ENCODE peak calls at places on chromosomes 5 and 9, in seven cellular contexts. R is heart right ventricle, F is K562, E is GM23338, C is body of pancreas, Y is A549, W is IMR-90. S is an unnamed sample.

GRCh38 chr9:4077499-4078102 is 222.3 kb downstream of the GLIS3 start:
- DNase-seq in R (peak; percentile 85), F (peak; percentile 19), E (peak; percentile 86), C (peak; percentile 61), Y (peak; percentile 76), W (peak; percentile 70), S (peak; percentile 53)

GRCh38 chr5:126268697-126269315 is 154.4 kb upstream of the GRAMD2B start:
- DNase-seq in R (no peak), F (no peak), E (no peak), C (no peak), Y (no peak), W (no peak), S (peak; percentile 23)

GRCh38 chr5:59587489-59588337 is 305.8 kb downstream of the PDE4D start:
- DNase-seq in R (peak; percentile 43), F (no peak), E (peak; percentile 88), C (peak; percentile 49), Y (peak; percentile 92), W (peak; percentile 52), S (peak; percentile 91)

GRCh38 chr5:163384669-163385068 is 52.7 kb upstream of the CCNG1 start:
- DNase-seq in R (no peak), F (no peak), E (no peak), C (no peak), Y (no peak), W (no peak), S (no peak)

GRCh38 chr9:123640792-123641222 is 284.8 kb downstream of the CRB2 start:
- DNase-seq in R (no peak), F (no peak), E (no peak), C (no peak), Y (no peak), W (no peak), S (no peak)

GRCh38 chr5:177336112-177336511 is 15.4 kb downstream of the LMAN2 start:
- DNase-seq in R (no peak), F (no peak), E (peak; percentile 49), C (no peak), Y (peak; percentile 74), W (no peak), S (peak; percentile 12)

GRCh38 chr9:91419222-91420191 is 4.1 kb downstream of the NFIL3 start:
- DNase-seq in R (no peak), F (peak; percentile 19), E (no peak), C (peak; percentile 71), Y (peak; percentile 81), W (peak; percentile 97), S (peak; percentile 96)

GRCh38 chr9:20662156-20662555 is 21.9 kb upstream of the FOCAD start:
- DNase-seq in R (no peak), F (no peak), E (no peak), C (no peak), Y (no peak), W (no peak), S (no peak)

GRCh38 chr9:8832956-8833355 is 1033.4 kb upstream of the DMAC1 start:
- DNase-seq in R (no peak), F (no peak), E (no peak), C (no peak), Y (no peak), W (no peak), S (no peak)

GRCh38 chr5:139710370-139711066 is 62.4 kb downstream of the CXXC5 start:
- DNase-seq in R (peak; percentile 48), F (peak; percentile 86), E (peak; percentile 93), C (peak; percentile 76), Y (no peak), W (peak; percentile 39), S (peak; percentile 63)

GRCh38 chr5:137618476-137618875 is 117.4 kb downstream of the KLHL3 start:
- DNase-seq in R (no peak), F (no peak), E (no peak), C (no peak), Y (no peak), W (no peak), S (no peak)

GRCh38 chr5:160496334-160496733 is 74.7 kb downstream of the PTTG1 start:
- DNase-seq in R (no peak), F (no peak), E (no peak), C (no peak), Y (no peak), W (no peak), S (no peak)

GRCh38 chr9:93115486-93115885 is 18.6 kb downstream of the NINJ1 start:
- DNase-seq in R (no peak), F (peak; percentile 46), E (peak; percentile 21), C (peak; percentile 2), Y (no peak), W (no peak), S (no peak)

GRCh38 chr5:72366324-72366976 is 46.3 kb downstream of the PTCD2 start:
- DNase-seq in R (peak; percentile 16), F (peak; percentile 26), E (peak; percentile 80), C (peak; percentile 77), Y (peak; percentile 76), W (peak; percentile 80), S (peak; percentile 86)

GRCh38 chr5:148746826-148747535 is 79.4 kb upstream of the ADRB2 start:
- DNase-seq in R (no peak), F (no peak), E (no peak), C (no peak), Y (no peak), W (peak; percentile 68), S (no peak)

GRCh38 chr9:130772185-130772584 is 62.9 kb upstream of the ABL1 start:
- DNase-seq in R (no peak), F (no peak), E (no peak), C (no peak), Y (no peak), W (no peak), S (no peak)

GRCh38 chr9:129071526-129072131 is 9.3 kb upstream of the DOLPP1 start:
- DNase-seq in R (no peak), F (no peak), E (peak; percentile 97), C (no peak), Y (no peak), W (no peak), S (no peak)

GRCh38 chr9:69180670-69181069 is 6.6 kb downstream of the TJP2 start:
- DNase-seq in R (no peak), F (peak; percentile 85), E (no peak), C (peak; percentile 60), Y (peak; percentile 86), W (peak; percentile 99), S (peak; percentile 93)

GRCh38 chr9:95506438-95506691 is 10.4 kb downstream of the PTCH1 start:
- DNase-seq in R (no peak), F (no peak), E (no peak), C (peak; percentile 30), Y (peak; percentile 36), W (peak; percentile 47), S (peak; percentile 63)

GRCh38 chr9:92723299-92723625 is 41.4 kb downstream of the BICD2 start:
- DNase-seq in R (no peak), F (no peak), E (no peak), C (no peak), Y (no peak), W (peak; percentile 71), S (no peak)

GRCh38 chr5:74196233-74196632 is 444.3 kb downstream of the ENC1 start:
- DNase-seq in R (no peak), F (no peak), E (no peak), C (no peak), Y (no peak), W (no peak), S (no peak)

GRCh38 chr9:385818-386398 is 171.2 kb downstream of the DOCK8 start:
- DNase-seq in R (no peak), F (peak; percentile 28), E (peak; percentile 86), C (peak; percentile 47), Y (peak; percentile 71), W (peak; percentile 52), S (peak; percentile 80)

GRCh38 chr5:133250527-133250926 is 198.7 kb downstream of the HSPA4 start:
- DNase-seq in R (no peak), F (no peak), E (no peak), C (no peak), Y (no peak), W (no peak), S (no peak)
- H3K4me1 ChIP-seq in R (no peaks in the 10 kb centered on the region), F (peaks cover 38% of the 10 kb centered on the region), E (no peaks in the 10 kb centered on the region), C (peaks cover 6% of the 10 kb centered on the region), Y (peaks cover 51% of the 10 kb centered on the region), W (peaks cover 7% of the 10 kb centered on the region), S (no peaks in the 10 kb centered on the region)

GRCh38 chr9:35680331-35681105 is 6.8 kb downstream of the CA9 start:
- DNase-seq in R (no peak), F (no peak), E (peak; percentile 89), C (no peak), Y (no peak), W (peak; percentile 78), S (no peak)
- H3K4me1 ChIP-seq in R (peaks cover 19% of the 10 kb centered on the region), F (peaks cover 4% of the 10 kb centered on the region), E (peaks cover 15% of the 10 kb centered on the region), C (peaks cover 10% of the 10 kb centered on the region), Y (peaks cover 19% of the 10 kb centered on the region), W (peaks cover 50% of the 10 kb centered on the region), S (no peaks in the 10 kb centered on the region)

GRCh38 chr9:88776717-88777497 is 214.4 kb upstream of the S1PR3 start:
- DNase-seq in R (no peak), F (no peak), E (no peak), C (no peak), Y (peak; percentile 85), W (peak; percentile 87), S (peak; percentile 87)

GRCh38 chr9:88775559-88775958 is 215.7 kb upstream of the S1PR3 start:
- DNase-seq in R (no peak), F (no peak), E (no peak), C (no peak), Y (peak; percentile 87), W (peak; percentile 43), S (no peak)

GRCh38 chr9:88773627-88774244 is 217.5 kb upstream of the S1PR3 start:
- DNase-seq in R (no peak), F (no peak), E (no peak), C (no peak), Y (peak; percentile 74), W (peak; percentile 63), S (peak; percentile 23)

GRCh38 chr9:88775966-88776365 is 215.3 kb upstream of the S1PR3 start:
- DNase-seq in R (no peak), F (no peak), E (no peak), C (no peak), Y (no peak), W (no peak), S (no peak)

DNA sequence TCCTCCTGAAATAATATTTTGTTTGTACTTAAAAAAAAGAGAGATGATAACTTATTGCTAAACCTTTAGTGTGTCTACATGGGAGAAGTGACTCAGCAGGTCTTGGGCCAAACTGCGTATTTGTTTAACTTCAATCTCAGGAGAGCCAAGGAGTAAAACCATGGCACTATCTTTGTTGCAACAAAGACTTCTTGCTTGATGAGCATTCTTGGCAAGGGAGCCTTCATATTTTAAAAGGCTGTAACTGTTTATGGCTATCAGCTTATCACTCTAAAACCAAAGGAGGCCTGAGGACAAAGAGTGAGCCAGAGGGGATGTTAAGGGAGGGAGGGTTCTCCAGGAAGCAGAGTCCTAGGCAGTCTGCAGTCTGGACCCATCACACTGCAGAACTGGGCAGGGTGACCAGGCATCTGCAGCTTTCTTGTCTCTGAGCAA is 216.2 kb upstream of the S1PR3 start:
- DNase-seq in R (no peak), F (peak; percentile 16), E (no peak), C (no peak), Y (peak; percentile 89), W (peak; percentile 98), S (peak; percentile 97)
- H3K4me1 ChIP-seq in R (peaks cover 42% of the 10 kb centered on the region), F (peaks cover 45% of the 10 kb centered on the region), E (peaks cover 3% of the 10 kb centered on the region), C (no peaks in the 10 kb centered on the region), Y (peaks cover 74% of the 10 kb centered on the region), W (peaks cover 36% of the 10 kb centered on the region), S (no peaks in the 10 kb centered on the region)

DNA sequence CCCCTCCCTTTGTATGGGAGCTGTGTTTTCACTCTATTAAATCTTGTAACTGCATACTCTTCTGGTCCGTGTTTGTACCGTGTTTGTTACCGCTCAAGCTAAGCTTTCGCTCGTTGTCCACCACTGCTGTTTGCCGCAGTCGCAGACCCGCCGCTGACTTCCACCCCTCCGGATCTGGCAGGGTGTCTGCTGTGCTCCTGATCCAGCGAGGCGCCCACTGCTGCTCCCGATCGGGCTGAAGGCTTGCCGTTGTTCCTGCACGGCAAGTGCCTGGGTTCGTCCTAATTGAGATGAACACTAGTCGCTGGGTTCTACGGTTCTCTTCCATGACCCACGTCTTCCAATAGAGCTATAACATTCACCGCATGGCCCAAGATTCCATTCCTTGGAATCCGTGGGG is 6.6 kb upstream of the GNE start:
- DNase-seq in R (no peak), F (no peak), E (no peak), C (no peak), Y (no peak), W (no peak), S (no peak)
- H3K4me1 ChIP-seq in R (no peaks in the 10 kb centered on the region), F (no peaks in the 10 kb centered on the region), E (no peaks in the 10 kb centered on the region), C (no peaks in the 10 kb centered on the region), Y (peaks cover 5% of the 10 kb centered on the region), W (no peaks in the 10 kb centered on the region), S (no peaks in the 10 kb centered on the region)

S was measured in cardiac muscle cell.